ENCODE peak calls at places on chromosomes 12 and 14, in seven cellular contexts. I, F, K, B, S, A and U are unnamed samples.

GRCh38 chr12:55681142-55682077 is 26.3 kb downstream of the ITGA7 start:
- DNase-seq in I (no peak), F (no peak), K (peak; percentile 74), B (no peak), S (peak; percentile 34), A (peak; percentile 77), U (no peak)

GRCh38 chr12:56840922-56841321 is 77.8 kb downstream of the HSD17B6 start:
- DNase-seq in I (no peak), F (no peak), K (no peak), B (no peak), S (no peak), A (peak; percentile 11), U (no peak)

GRCh38 chr12:85550924-85551323 is 270.9 kb downstream of the ALX1 start:
- DNase-seq in I (no peak), F (no peak), K (no peak), B (no peak), S (no peak), A (no peak), U (no peak)

GRCh38 chr12:56236985-56237384 is 7.1 kb downstream of the SLC39A5 start:
- DNase-seq in I (no peak), F (no peak), K (no peak), B (no peak), S (no peak), A (no peak), U (no peak)

GRCh38 chr12:41250748-41251147 is 62.6 kb downstream of the PDZRN4 start:
- DNase-seq in I (no peak), F (no peak), K (no peak), B (no peak), S (peak; percentile 77), A (no peak), U (no peak)

GRCh38 chr12:95718001-95718400 is 72.6 kb downstream of the NTN4 start:
- DNase-seq in I (no peak), F (no peak), K (no peak), B (no peak), S (no peak), A (no peak), U (no peak)

GRCh38 chr14:61188936-61189808 is 92.0 kb downstream of the TMEM30B start:
- DNase-seq in I (peak; percentile 37), F (no peak), K (peak; percentile 71), B (no peak), S (peak; percentile 30), A (peak; percentile 58), U (peak; percentile 88)

GRCh38 chr12:62466596-62467411 is at the start of gene MON2:
- DNase-seq in I (peak; percentile 82), F (peak; percentile 64), K (peak; percentile 95), B (peak; percentile 70), S (peak; percentile 80), A (peak; percentile 87), U (peak; percentile 96)

GRCh38 chr14:59630281-59630963 is 53.8 kb upstream of the CCDC175 start:
- DNase-seq in I (no peak), F (peak; percentile 79), K (no peak), B (no peak), S (no peak), A (peak; percentile 2), U (no peak)

GRCh38 chr12:124679533-124680371 is 112.3 kb upstream of the NCOR2 start:
- DNase-seq in I (no peak), F (no peak), K (peak; percentile 75), B (no peak), S (no peak), A (no peak), U (no peak)

GRCh38 chr12:128971802-128972201 is 118.5 kb downstream of the GLT1D1 start:
- DNase-seq in I (no peak), F (peak; percentile 23), K (no peak), B (no peak), S (peak; percentile 27), A (no peak), U (no peak)

GRCh38 chr12:126944684-126945083 is 1322.3 kb upstream of the TMEM132C start:
- DNase-seq in I (no peak), F (no peak), K (no peak), B (no peak), S (no peak), A (no peak), U (no peak)

GRCh38 chr14:39186941-39187525 is 12.0 kb downstream of the PNN start:
- DNase-seq in I (no peak), F (no peak), K (no peak), B (no peak), S (no peak), A (no peak), U (no peak)

GRCh38 chr14:96192975-96193805 is 11.4 kb upstream of the BDKRB2 start:
- DNase-seq in I (no peak), F (no peak), K (no peak), B (no peak), S (no peak), A (no peak), U (no peak)

GRCh38 chr12:109385339-109386078 is 37.8 kb downstream of the MYO1H start:
- DNase-seq in I (no peak), F (peak; percentile 46), K (no peak), B (peak; percentile 22), S (peak; percentile 63), A (peak; percentile 39), U (no peak)

GRCh38 chr12:54162741-54163140 is 26.0 kb downstream of the SMUG1 start:
- DNase-seq in I (no peak), F (no peak), K (no peak), B (no peak), S (no peak), A (no peak), U (no peak)

GRCh38 chr12:23561536-23561935 is 387.9 kb downstream of the SOX5 start:
- DNase-seq in I (no peak), F (no peak), K (no peak), B (no peak), S (no peak), A (no peak), U (no peak)

GRCh38 chr12:60020068-60020467 is 424.2 kb downstream of the SLC16A7 start:
- DNase-seq in I (no peak), F (no peak), K (no peak), B (no peak), S (no peak), A (no peak), U (no peak)

GRCh38 chr14:78253986-78254385 is 83.8 kb downstream of the NRXN3 start:
- DNase-seq in I (no peak), F (no peak), K (no peak), B (no peak), S (peak; percentile 10), A (peak; percentile 90), U (no peak)

GRCh38 chr14:65180725-65181025 is 78.4 kb upstream of the MAX start:
- DNase-seq in I (no peak), F (no peak), K (no peak), B (no peak), S (no peak), A (no peak), U (no peak)

GRCh38 chr14:34461334-34462131 is 507 bp downstream of the SPTSSA start:
- DNase-seq in I (peak; percentile 33), F (peak; percentile 33), K (peak; percentile 71), B (no peak), S (peak; percentile 32), A (peak; percentile 65), U (no peak)

GRCh38 chr14:59728294-59728693 is 142.3 kb downstream of the RTN1 start:
- DNase-seq in I (no peak), F (peak; percentile 75), K (no peak), B (no peak), S (no peak), A (no peak), U (no peak)

GRCh38 chr14:89277229-89277628 is 139.8 kb downstream of the FOXN3 start:
- DNase-seq in I (no peak), F (peak; percentile 73), K (no peak), B (no peak), S (no peak), A (no peak), U (no peak)

GRCh38 chr12:93484315-93484981 is 17.1 kb downstream of the MRPL42 start:
- DNase-seq in I (no peak), F (no peak), K (no peak), B (no peak), S (no peak), A (peak; percentile 74), U (no peak)

GRCh38 chr12:55742719-55743130 is at the start of gene GDF11:
- DNase-seq in I (peak; percentile 55), F (peak; percentile 27), K (peak; percentile 88), B (peak; percentile 80), S (peak; percentile 56), A (peak; percentile 82), U (no peak)

GRCh38 chr12:54049164-54049563 is 4.5 kb upstream of the HOXC4 start:
- DNase-seq in I (no peak), F (no peak), K (no peak), B (no peak), S (no peak), A (no peak), U (no peak)